ENCODE peak calls at places on chromosomes 12 and 14, in ten cellular contexts. One of them, this sample, is unnamed.

GRCh38 chr14:96762650-96763049 is 34.5 kb upstream of the VRK1 start:
- DNase-seq in neural progenitor cell: peak
- DNase-seq in aorta: no peak
- DNase-seq in lower leg skin: peak
- DNase-seq in heart left ventricle: no peak
- DNase-seq in left ventricle myocardium inferior: no peak
- DNase-seq in fibroblast of pulmonary artery: peak
- DNase-seq in mesendoderm: peak
- DNase-seq in HFF-Myc: peak
- DNase-seq in kidney: no peak
- DNase-seq in this sample: peak

GRCh38 chr12:56151672-56152131 is 685 bp upstream of the MYL6B start:
- DNase-seq in neural progenitor cell: peak
- DNase-seq in aorta: peak
- DNase-seq in lower leg skin: peak
- DNase-seq in heart left ventricle: peak
- DNase-seq in left ventricle myocardium inferior: no peak
- DNase-seq in fibroblast of pulmonary artery: no peak
- DNase-seq in mesendoderm: peak
- DNase-seq in HFF-Myc: no peak
- DNase-seq in kidney: peak
- DNase-seq in this sample: peak

GRCh38 chr14:96056509-96057422 is 17.6 kb downstream of the C14orf132 start:
- DNase-seq in neural progenitor cell: peak
- DNase-seq in aorta: no peak
- DNase-seq in lower leg skin: no peak
- DNase-seq in heart left ventricle: no peak
- DNase-seq in left ventricle myocardium inferior: no peak
- DNase-seq in fibroblast of pulmonary artery: no peak
- DNase-seq in mesendoderm: peak
- DNase-seq in HFF-Myc: no peak
- DNase-seq in kidney: no peak
- DNase-seq in this sample: no peak

GRCh38 chr12:96044017-96044985 is 8.9 kb upstream of the LTA4H start:
- DNase-seq in neural progenitor cell: no peak
- DNase-seq in aorta: no peak
- DNase-seq in lower leg skin: no peak
- DNase-seq in heart left ventricle: no peak
- DNase-seq in left ventricle myocardium inferior: no peak
- DNase-seq in fibroblast of pulmonary artery: peak
- DNase-seq in mesendoderm: no peak
- DNase-seq in HFF-Myc: no peak
- DNase-seq in kidney: no peak
- DNase-seq in this sample: no peak

GRCh38 chr14:103597623-103598372 is 31.2 kb upstream of the KLC1 start:
- DNase-seq in neural progenitor cell: no peak
- DNase-seq in aorta: peak
- DNase-seq in lower leg skin: no peak
- DNase-seq in heart left ventricle: peak
- DNase-seq in left ventricle myocardium inferior: peak
- DNase-seq in fibroblast of pulmonary artery: peak
- DNase-seq in mesendoderm: peak
- DNase-seq in HFF-Myc: peak
- DNase-seq in kidney: no peak
- DNase-seq in this sample: no peak

GRCh38 chr12:32148372-32148771 is 41.7 kb downstream of the BICD1 start:
- DNase-seq in neural progenitor cell: no peak
- DNase-seq in aorta: no peak
- DNase-seq in lower leg skin: no peak
- DNase-seq in heart left ventricle: no peak
- DNase-seq in left ventricle myocardium inferior: no peak
- DNase-seq in fibroblast of pulmonary artery: no peak
- DNase-seq in mesendoderm: no peak
- DNase-seq in HFF-Myc: no peak
- DNase-seq in kidney: no peak
- DNase-seq in this sample: no peak

GRCh38 chr12:124466200-124467128 is 100.9 kb downstream of the NCOR2 start:
- DNase-seq in neural progenitor cell: no peak
- DNase-seq in aorta: peak
- DNase-seq in lower leg skin: no peak
- DNase-seq in heart left ventricle: peak
- DNase-seq in left ventricle myocardium inferior: peak
- DNase-seq in fibroblast of pulmonary artery: peak
- DNase-seq in mesendoderm: no peak
- DNase-seq in HFF-Myc: no peak
- DNase-seq in kidney: peak
- DNase-seq in this sample: no peak

GRCh38 chr12:120748242-120748641 is 22.6 kb downstream of the ACADS start:
- DNase-seq in neural progenitor cell: no peak
- DNase-seq in aorta: no peak
- DNase-seq in lower leg skin: no peak
- DNase-seq in heart left ventricle: no peak
- DNase-seq in left ventricle myocardium inferior: no peak
- DNase-seq in fibroblast of pulmonary artery: no peak
- DNase-seq in mesendoderm: no peak
- DNase-seq in HFF-Myc: no peak
- DNase-seq in kidney: no peak
- DNase-seq in this sample: no peak

GRCh38 chr14:102201369-102201748 is 61.7 kb downstream of the WDR20 start:
- DNase-seq in neural progenitor cell: no peak
- DNase-seq in aorta: no peak
- DNase-seq in lower leg skin: no peak
- DNase-seq in heart left ventricle: no peak
- DNase-seq in left ventricle myocardium inferior: no peak
- DNase-seq in fibroblast of pulmonary artery: no peak
- DNase-seq in mesendoderm: no peak
- DNase-seq in HFF-Myc: no peak
- DNase-seq in kidney: no peak
- DNase-seq in this sample: no peak

GRCh38 chr12:2163172-2163927 is 110.6 kb downstream of the CACNA1C start:
- DNase-seq in neural progenitor cell: no peak
- DNase-seq in aorta: peak
- DNase-seq in lower leg skin: peak
- DNase-seq in heart left ventricle: peak
- DNase-seq in left ventricle myocardium inferior: peak
- DNase-seq in fibroblast of pulmonary artery: peak
- DNase-seq in mesendoderm: no peak
- DNase-seq in HFF-Myc: no peak
- DNase-seq in kidney: peak
- DNase-seq in this sample: no peak

GRCh38 chr12:99413751-99414150 is 233.8 kb upstream of the GARIN6 start:
- DNase-seq in neural progenitor cell: no peak
- DNase-seq in aorta: no peak
- DNase-seq in lower leg skin: no peak
- DNase-seq in heart left ventricle: no peak
- DNase-seq in left ventricle myocardium inferior: no peak
- DNase-seq in fibroblast of pulmonary artery: no peak
- DNase-seq in mesendoderm: no peak
- DNase-seq in HFF-Myc: no peak
- DNase-seq in kidney: no peak
- DNase-seq in this sample: peak

GRCh38 chr12:131093971-131094830 is 140.5 kb downstream of the ADGRD1 start:
- DNase-seq in neural progenitor cell: no peak
- DNase-seq in aorta: peak
- DNase-seq in lower leg skin: peak
- DNase-seq in heart left ventricle: peak
- DNase-seq in left ventricle myocardium inferior: no peak
- DNase-seq in fibroblast of pulmonary artery: no peak
- DNase-seq in mesendoderm: no peak
- DNase-seq in HFF-Myc: no peak
- DNase-seq in kidney: peak
- DNase-seq in this sample: no peak

GRCh38 chr12:40552868-40553267 is 139.4 kb upstream of the CNTN1 start:
- DNase-seq in neural progenitor cell: no peak
- DNase-seq in aorta: no peak
- DNase-seq in lower leg skin: no peak
- DNase-seq in heart left ventricle: no peak
- DNase-seq in left ventricle myocardium inferior: no peak
- DNase-seq in fibroblast of pulmonary artery: no peak
- DNase-seq in mesendoderm: no peak
- DNase-seq in HFF-Myc: no peak
- DNase-seq in kidney: no peak
- DNase-seq in this sample: no peak

GRCh38 chr14:35687335-35687939 is 121.7 kb downstream of the RALGAPA1 start:
- DNase-seq in neural progenitor cell: peak
- DNase-seq in aorta: no peak
- DNase-seq in lower leg skin: no peak
- DNase-seq in heart left ventricle: no peak
- DNase-seq in left ventricle myocardium inferior: no peak
- DNase-seq in fibroblast of pulmonary artery: peak
- DNase-seq in mesendoderm: peak
- DNase-seq in HFF-Myc: peak
- DNase-seq in kidney: no peak
- DNase-seq in this sample: peak

GRCh38 chr14:100221419-100222218 is 17.3 kb upstream of the YY1 start:
- DNase-seq in neural progenitor cell: peak
- DNase-seq in aorta: peak
- DNase-seq in lower leg skin: peak
- DNase-seq in heart left ventricle: peak
- DNase-seq in left ventricle myocardium inferior: peak
- DNase-seq in fibroblast of pulmonary artery: peak
- DNase-seq in mesendoderm: peak
- DNase-seq in HFF-Myc: no peak
- DNase-seq in kidney: peak
- DNase-seq in this sample: peak

GRCh38 chr12:53869500-53869899 is 69.1 kb upstream of the HOXC13 start:
- DNase-seq in neural progenitor cell: no peak
- DNase-seq in aorta: no peak
- DNase-seq in lower leg skin: no peak
- DNase-seq in heart left ventricle: no peak
- DNase-seq in left ventricle myocardium inferior: no peak
- DNase-seq in fibroblast of pulmonary artery: no peak
- DNase-seq in mesendoderm: no peak
- DNase-seq in HFF-Myc: no peak
- DNase-seq in kidney: no peak
- DNase-seq in this sample: no peak

GRCh38 chr14:61322011-61322798 is 826 bp downstream of the PRKCH start:
- DNase-seq in neural progenitor cell: peak
- DNase-seq in aorta: no peak
- DNase-seq in lower leg skin: peak
- DNase-seq in heart left ventricle: peak
- DNase-seq in left ventricle myocardium inferior: peak
- DNase-seq in fibroblast of pulmonary artery: no peak
- DNase-seq in mesendoderm: no peak
- DNase-seq in HFF-Myc: no peak
- DNase-seq in kidney: peak
- DNase-seq in this sample: no peak

GRCh38 chr12:100106861-100107260 is 35.8 kb downstream of the BLTP3B start:
- DNase-seq in neural progenitor cell: no peak
- DNase-seq in aorta: no peak
- DNase-seq in lower leg skin: no peak
- DNase-seq in heart left ventricle: no peak
- DNase-seq in left ventricle myocardium inferior: no peak
- DNase-seq in fibroblast of pulmonary artery: no peak
- DNase-seq in mesendoderm: no peak
- DNase-seq in HFF-Myc: no peak
- DNase-seq in kidney: no peak
- DNase-seq in this sample: no peak

GRCh38 chr14:36271939-36272907 is 48.2 kb downstream of the MBIP start:
- DNase-seq in neural progenitor cell: no peak
- DNase-seq in aorta: no peak
- DNase-seq in lower leg skin: no peak
- DNase-seq in heart left ventricle: no peak
- DNase-seq in left ventricle myocardium inferior: no peak
- DNase-seq in fibroblast of pulmonary artery: peak
- DNase-seq in mesendoderm: no peak
- DNase-seq in HFF-Myc: no peak
- DNase-seq in kidney: no peak
- DNase-seq in this sample: no peak

GRCh38 chr12:108629824-108630476 is 3.7 kb downstream of the SELPLG start:
- DNase-seq in neural progenitor cell: no peak
- DNase-seq in aorta: peak
- DNase-seq in lower leg skin: no peak
- DNase-seq in heart left ventricle: peak
- DNase-seq in left ventricle myocardium inferior: no peak
- DNase-seq in fibroblast of pulmonary artery: peak
- DNase-seq in mesendoderm: peak
- DNase-seq in HFF-Myc: no peak
- DNase-seq in kidney: no peak
- DNase-seq in this sample: peak
- H3K4me3 ChIP-seq in neural progenitor cell: no peak
- H3K4me3 ChIP-seq in aorta: no peak
- H3K4me3 ChIP-seq in lower leg skin: no peak
- H3K4me3 ChIP-seq in heart left ventricle: no peak
- H3K4me3 ChIP-seq in left ventricle myocardium inferior: peak
- H3K4me3 ChIP-seq in fibroblast of pulmonary artery: no peak
- H3K4me3 ChIP-seq in mesendoderm: no peak
- H3K4me3 ChIP-seq in HFF-Myc: no peak
- H3K4me3 ChIP-seq in kidney: no peak
- H3K4me3 ChIP-seq in this sample: peak

DNA sequence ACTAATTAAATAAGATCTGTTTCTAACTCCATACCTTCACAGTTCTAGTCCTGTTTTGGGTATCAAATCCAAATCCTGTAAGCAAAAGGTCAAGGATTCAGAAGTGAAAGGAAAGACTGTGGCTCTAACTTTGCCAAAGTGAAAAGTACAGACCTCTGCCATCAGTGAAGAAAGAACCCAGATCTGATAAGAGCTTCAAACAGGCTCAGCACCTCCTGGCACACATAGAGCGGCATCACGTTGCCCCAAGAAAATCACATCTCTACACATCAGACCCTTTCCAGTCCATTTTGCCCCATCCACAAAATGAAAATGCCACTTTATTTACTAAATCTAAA is 23.2 kb downstream of the CLIP1 start:
- DNase-seq in neural progenitor cell: no peak
- DNase-seq in aorta: no peak
- DNase-seq in lower leg skin: no peak
- DNase-seq in heart left ventricle: no peak
- DNase-seq in left ventricle myocardium inferior: no peak
- DNase-seq in fibroblast of pulmonary artery: no peak
- DNase-seq in mesendoderm: peak
- DNase-seq in HFF-Myc: no peak
- DNase-seq in kidney: no peak
- DNase-seq in this sample: no peak
- H3K4me3 ChIP-seq in neural progenitor cell: no peak
- H3K4me3 ChIP-seq in aorta: no peak
- H3K4me3 ChIP-seq in lower leg skin: no peak
- H3K4me3 ChIP-seq in heart left ventricle: peak
- H3K4me3 ChIP-seq in left ventricle myocardium inferior: peak
- H3K4me3 ChIP-seq in fibroblast of pulmonary artery: no peak
- H3K4me3 ChIP-seq in mesendoderm: no peak
- H3K4me3 ChIP-seq in HFF-Myc: no peak
- H3K4me3 ChIP-seq in kidney: peak
- H3K4me3 ChIP-seq in this sample: no peak

GRCh38 chr14:69839017-69839416 is 40.2 kb upstream of the SMOC1 start:
- DNase-seq in neural progenitor cell: no peak
- DNase-seq in aorta: no peak
- DNase-seq in lower leg skin: no peak
- DNase-seq in heart left ventricle: no peak
- DNase-seq in left ventricle myocardium inferior: no peak
- DNase-seq in fibroblast of pulmonary artery: no peak
- DNase-seq in mesendoderm: no peak
- DNase-seq in HFF-Myc: no peak
- DNase-seq in kidney: no peak
- DNase-seq in this sample: no peak
- H3K4me3 ChIP-seq in neural progenitor cell: no peak
- H3K4me3 ChIP-seq in aorta: no peak
- H3K4me3 ChIP-seq in lower leg skin: no peak
- H3K4me3 ChIP-seq in heart left ventricle: no peak
- H3K4me3 ChIP-seq in left ventricle myocardium inferior: no peak
- H3K4me3 ChIP-seq in fibroblast of pulmonary artery: no peak
- H3K4me3 ChIP-seq in mesendoderm: no peak
- H3K4me3 ChIP-seq in HFF-Myc: no peak
- H3K4me3 ChIP-seq in kidney: no peak
- H3K4me3 ChIP-seq in this sample: no peak

GRCh38 chr12:12759234-12759915 is 26.1 kb upstream of the APOLD1 start:
- DNase-seq in neural progenitor cell: no peak
- DNase-seq in aorta: no peak
- DNase-seq in lower leg skin: no peak
- DNase-seq in heart left ventricle: no peak
- DNase-seq in left ventricle myocardium inferior: no peak
- DNase-seq in fibroblast of pulmonary artery: no peak
- DNase-seq in mesendoderm: no peak
- DNase-seq in HFF-Myc: no peak
- DNase-seq in kidney: no peak
- DNase-seq in this sample: no peak
- H3K4me3 ChIP-seq in neural progenitor cell: no peak
- H3K4me3 ChIP-seq in aorta: no peak
- H3K4me3 ChIP-seq in lower leg skin: no peak
- H3K4me3 ChIP-seq in heart left ventricle: no peak
- H3K4me3 ChIP-seq in left ventricle myocardium inferior: no peak
- H3K4me3 ChIP-seq in fibroblast of pulmonary artery: no peak
- H3K4me3 ChIP-seq in mesendoderm: no peak
- H3K4me3 ChIP-seq in HFF-Myc: no peak
- H3K4me3 ChIP-seq in kidney: no peak
- H3K4me3 ChIP-seq in this sample: no peak